ENCODE peak calls at places on chromosomes 5 and 9, in ten cellular contexts. I is thyroid gland, O is GM12891, S is A549, R is IMR-90, P is transverse colon, Z is heart left ventricle, X is HCT116, C is lower leg skin, D is tibial nerve. K is an unnamed sample.

GRCh38 chr5:143177263-143177994 is 226.1 kb downstream of the NR3C1 start:
- DNase-seq in I (peak), O (no peak), S (peak), R (peak), P (no peak), Z (peak), X (no peak), C (no peak), D (no peak), K (no peak)

GRCh38 chr5:36820900-36821299 is 55.7 kb upstream of the NIPBL start:
- DNase-seq in I (peak), O (no peak), S (no peak), R (no peak), P (no peak), Z (no peak), X (no peak), C (no peak), D (no peak), K (no peak)

GRCh38 chr5:72106922-72107873 is at the start of gene MAP1B:
- DNase-seq in I (peak), O (peak), S (peak), R (peak), P (no peak), Z (peak), X (no peak), C (peak), D (peak), K (peak)

GRCh38 chr5:54630738-54631369 is 113.3 kb downstream of the SNX18 start:
- DNase-seq in I (no peak), O (no peak), S (no peak), R (peak), P (no peak), Z (no peak), X (no peak), C (no peak), D (no peak), K (no peak)

GRCh38 chr5:142602720-142603245 is 83.1 kb downstream of the FGF1 start:
- DNase-seq in I (no peak), O (no peak), S (no peak), R (peak), P (no peak), Z (no peak), X (peak), C (no peak), D (no peak), K (no peak)

GRCh38 chr5:172941067-172941516 is 18.1 kb upstream of the RPL26L1 start:
- DNase-seq in I (no peak), O (no peak), S (no peak), R (no peak), P (no peak), Z (no peak), X (no peak), C (no peak), D (no peak), K (no peak)

GRCh38 chr9:131254107-131254491 is 22.2 kb downstream of the FAM78A start:
- DNase-seq in I (no peak), O (no peak), S (no peak), R (no peak), P (peak), Z (peak), X (no peak), C (no peak), D (no peak), K (no peak)

GRCh38 chr5:9947231-9947693 is 302.4 kb downstream of the ATPSCKMT start:
- DNase-seq in I (peak), O (no peak), S (no peak), R (no peak), P (no peak), Z (no peak), X (no peak), C (no peak), D (no peak), K (no peak)

GRCh38 chr5:175663191-175664184 is 5.6 kb downstream of the HRH2 start:
- DNase-seq in I (no peak), O (no peak), S (no peak), R (no peak), P (no peak), Z (peak), X (no peak), C (no peak), D (no peak), K (no peak)

GRCh38 chr9:109192732-109193361 is 25.8 kb upstream of the FRRS1L start:
- DNase-seq in I (peak), O (no peak), S (peak), R (peak), P (peak), Z (no peak), X (peak), C (peak), D (no peak), K (peak)

GRCh38 chr5:114191441-114191840 is 170.4 kb upstream of the KCNN2 start:
- DNase-seq in I (no peak), O (no peak), S (no peak), R (peak), P (no peak), Z (no peak), X (no peak), C (no peak), D (no peak), K (no peak)

GRCh38 chr5:114192108-114192507 is 169.8 kb upstream of the KCNN2 start:
- DNase-seq in I (no peak), O (no peak), S (no peak), R (peak), P (no peak), Z (no peak), X (no peak), C (no peak), D (no peak), K (no peak)
- TF ChIP-seq POLR2A in I (no peak), O (no peak), S (no peak), R (no peak), P (no peak), Z (no peak), X (no peak), C (no peak), D (no peak), K (no peak)

DNA sequence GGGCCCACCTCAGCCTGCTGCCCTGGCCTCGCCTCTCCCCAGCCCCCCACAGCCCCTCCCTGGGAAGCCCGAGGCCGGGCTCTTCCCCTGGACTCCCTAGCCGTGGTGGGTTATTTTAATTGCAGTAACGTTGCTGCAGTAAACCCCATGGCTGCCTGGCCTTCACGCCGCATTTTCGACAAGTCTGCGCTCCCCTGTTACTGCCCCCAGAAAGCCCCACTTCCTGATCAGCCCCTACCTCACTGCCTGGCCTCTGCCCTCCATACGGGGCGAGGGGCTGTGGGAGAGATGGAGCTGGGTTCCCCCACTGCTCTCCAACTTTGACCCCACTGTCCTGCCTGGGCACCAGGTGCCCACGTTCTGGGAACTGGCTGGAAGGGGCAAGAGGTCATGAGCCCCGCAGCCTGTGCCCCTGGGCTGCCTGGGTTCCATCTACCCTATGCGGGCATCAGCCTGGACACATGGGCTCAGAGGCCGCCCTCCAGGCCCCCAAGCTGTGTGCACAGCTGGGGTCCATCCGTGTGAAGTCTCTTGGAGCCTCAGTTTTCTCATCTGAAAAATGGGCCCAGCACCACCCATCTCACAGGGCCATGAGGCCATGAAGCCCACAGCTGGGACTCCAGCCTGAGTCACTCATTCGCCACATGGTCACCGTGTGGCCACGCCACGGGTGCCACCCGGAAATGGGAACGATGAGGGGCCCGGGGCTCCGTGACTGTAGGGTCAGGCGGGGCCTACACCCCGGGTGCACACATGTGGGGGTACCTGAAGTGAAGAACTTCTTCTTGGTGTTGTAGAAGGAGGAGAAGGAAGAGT is 11.5 kb downstream of the EGFL7 start:
- DNase-seq in I (no peak), O (no peak), S (no peak), R (no peak), P (no peak), Z (peak), X (no peak), C (no peak), D (no peak), K (no peak)
- TF ChIP-seq POLR2A in I (no peak), O (no peak), S (no peak), R (no peak), P (no peak), Z (no peak), X (no peak), C (no peak), D (no peak), K (no peak)

GRCh38 chr5:132777209-132778069 is at the start of gene SEPTIN8:
- DNase-seq in I (peak), O (peak), S (peak), R (no peak), P (peak), Z (peak), X (no peak), C (peak), D (peak), K (peak)
- TF ChIP-seq POLR2A in I (no peak), O (no peak), S (peak), R (no peak), P (no peak), Z (no peak), X (no peak), C (no peak), D (no peak), K (peak)

GRCh38 chr9:87732344-87732743 is 6.4 kb downstream of the CTSL start:
- DNase-seq in I (no peak), O (no peak), S (no peak), R (no peak), P (no peak), Z (no peak), X (no peak), C (no peak), D (no peak), K (no peak)
- TF ChIP-seq POLR2A in I (no peak), O (no peak), S (no peak), R (no peak), P (no peak), Z (no peak), X (no peak), C (no peak), D (no peak), K (no peak)

DNA sequence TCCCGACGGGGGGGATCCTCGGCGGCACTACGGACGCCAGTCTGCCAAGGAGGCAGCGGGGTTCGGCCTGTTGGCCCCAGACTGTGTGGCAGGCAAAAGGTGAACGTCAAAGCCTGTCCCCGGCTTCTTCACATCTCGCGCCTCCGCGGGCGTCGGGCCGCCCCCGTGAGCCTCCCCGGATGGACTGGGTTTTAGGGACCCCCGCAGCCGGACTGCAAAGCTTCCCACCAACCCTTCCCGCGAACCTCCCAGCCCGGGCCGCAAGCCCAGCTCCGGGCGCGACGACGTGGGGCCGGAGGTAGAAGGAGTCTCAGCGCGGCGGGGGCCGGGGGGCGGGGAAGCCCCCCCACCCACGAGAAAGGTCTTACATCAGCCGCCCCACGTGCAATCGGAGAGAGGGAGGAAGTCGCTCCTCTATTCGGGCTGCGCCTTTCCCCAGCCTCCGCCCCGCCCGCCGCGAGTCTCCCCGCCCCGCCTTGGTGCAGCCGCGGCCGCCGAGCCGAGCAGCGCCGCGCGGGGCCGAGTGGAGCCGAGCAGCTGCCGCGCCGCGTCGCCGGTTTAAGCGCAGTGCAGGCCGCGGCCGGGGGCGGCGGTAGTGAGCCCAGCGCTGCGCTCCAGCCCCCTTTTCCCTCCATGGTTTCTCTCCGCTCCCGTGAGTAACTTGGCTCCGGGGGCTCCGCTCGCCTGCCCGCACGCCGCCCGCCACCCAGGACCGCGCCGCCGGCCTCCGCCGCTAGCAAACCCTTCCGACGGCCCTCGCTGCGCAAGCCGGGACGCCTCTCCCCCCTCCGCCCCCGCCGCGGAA is at the start of gene ANP32B:
- DNase-seq in I (peak), O (peak), S (peak), R (peak), P (peak), Z (peak), X (peak), C (peak), D (peak), K (peak)
- TF ChIP-seq POLR2A in I (no peak), O (no peak), S (peak), R (peak), P (peak), Z (no peak), X (no peak), C (no peak), D (no peak), K (peak)

GRCh38 chr9:35079426-35080341 is at the start of gene FANCG:
- DNase-seq in I (peak), O (peak), S (peak), R (peak), P (peak), Z (peak), X (peak), C (peak), D (peak), K (peak)

GRCh38 chr9:35079041-35079425 is 709 bp downstream of the FANCG start:
- DNase-seq in I (no peak), O (no peak), S (no peak), R (no peak), P (no peak), Z (no peak), X (no peak), C (no peak), D (no peak), K (no peak)

GRCh38 chr9:35075358-35075757 is 2.9 kb upstream of the VCP start:
- DNase-seq in I (no peak), O (no peak), S (no peak), R (no peak), P (no peak), Z (no peak), X (no peak), C (peak), D (no peak), K (no peak)

GRCh38 chr9:35076848-35077247 is 2.9 kb downstream of the FANCG start:
- DNase-seq in I (no peak), O (no peak), S (no peak), R (no peak), P (no peak), Z (no peak), X (no peak), C (peak), D (no peak), K (no peak)

DNA sequence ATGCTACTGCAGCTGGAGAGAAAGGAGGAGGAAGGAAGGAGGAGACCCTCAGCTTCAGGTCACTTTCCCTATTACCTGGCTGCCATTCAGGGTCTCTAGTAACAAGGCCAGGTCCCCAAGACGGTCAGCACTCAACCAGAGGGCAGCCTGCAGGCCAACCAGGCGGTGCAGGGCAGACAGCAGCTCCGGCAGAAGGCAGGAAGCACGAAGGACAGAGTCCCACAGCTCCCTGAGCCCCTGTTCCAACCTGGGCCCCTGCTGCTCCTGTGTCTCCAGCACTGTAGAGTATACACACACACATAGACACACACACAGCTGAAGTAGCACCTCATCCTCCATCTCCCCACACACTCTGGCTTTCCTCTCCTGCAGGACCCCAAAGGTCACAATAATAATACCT is 1.7 kb downstream of the FANCG start:
- DNase-seq in I (no peak), O (no peak), S (no peak), R (no peak), P (no peak), Z (no peak), X (no peak), C (peak), D (no peak), K (no peak)
- TF ChIP-seq POLR2A in I (no peak), O (no peak), S (no peak), R (no peak), P (no peak), Z (no peak), X (no peak), C (no peak), D (no peak), K (no peak)

GRCh38 chr9:114155967-114156294 is 594 bp downstream of the COL27A1 start:
- DNase-seq in I (no peak), O (no peak), S (no peak), R (no peak), P (no peak), Z (no peak), X (no peak), C (no peak), D (no peak), K (no peak)

GRCh38 chr9:114155263-114155966 is at the start of gene COL27A1:
- DNase-seq in I (peak), O (peak), S (peak), R (peak), P (peak), Z (peak), X (peak), C (peak), D (peak), K (peak)

GRCh38 chr9:114156311-114156657 is 947 bp downstream of the COL27A1 start:
- DNase-seq in I (peak), O (no peak), S (no peak), R (no peak), P (no peak), Z (no peak), X (no peak), C (no peak), D (no peak), K (peak)

GRCh38 chr9:114157516-114158176 is 2.3 kb downstream of the COL27A1 start:
- DNase-seq in I (no peak), O (no peak), S (no peak), R (peak), P (no peak), Z (no peak), X (no peak), C (no peak), D (no peak), K (no peak)

DNA sequence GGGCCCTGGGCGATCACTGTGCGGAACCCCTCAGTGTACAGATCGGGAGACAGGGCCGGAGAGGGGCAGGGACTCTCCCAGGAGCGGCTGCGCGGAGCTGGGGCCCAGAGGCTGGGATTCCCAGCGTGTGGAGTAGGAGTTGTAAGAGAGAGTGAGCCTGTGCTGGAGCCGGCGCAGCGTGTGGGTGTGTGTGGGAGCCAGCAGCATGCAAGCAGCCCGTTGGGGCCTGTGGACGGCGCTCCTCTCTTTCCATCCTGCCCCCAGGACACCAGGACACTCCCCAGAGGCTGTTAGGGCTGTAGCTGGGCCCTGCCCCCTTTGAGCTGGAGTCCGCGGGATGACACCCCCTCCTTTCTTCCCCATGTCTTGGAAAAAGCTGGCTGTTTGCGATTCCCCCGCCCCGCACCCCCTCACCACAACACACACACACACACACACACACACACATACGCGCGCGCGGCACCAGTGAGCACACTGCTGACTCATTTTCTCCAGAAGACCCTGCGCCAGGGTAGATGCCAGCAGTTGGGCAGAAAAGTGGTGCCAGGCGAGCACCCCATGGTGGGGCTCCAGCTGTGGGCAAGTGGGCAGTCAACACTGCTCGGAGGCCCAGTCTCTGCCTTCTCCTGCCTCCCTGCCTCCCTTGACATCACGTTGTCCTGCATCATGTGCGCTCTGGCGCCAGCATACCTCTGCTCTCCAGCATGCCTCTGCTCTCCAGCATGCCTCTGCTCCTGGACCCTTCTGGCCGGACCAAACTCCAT is 1.5 kb downstream of the COL27A1 start:
- DNase-seq in I (peak), O (no peak), S (peak), R (peak), P (peak), Z (peak), X (no peak), C (peak), D (peak), K (peak)
- TF ChIP-seq POLR2A in I (no peak), O (no peak), S (no peak), R (peak), P (no peak), Z (no peak), X (no peak), C (no peak), D (no peak), K (no peak)

GRCh38 chr5:178854284-178854683 is 5.5 kb upstream of the ZNF354B start:
- DNase-seq in I (no peak), O (no peak), S (no peak), R (no peak), P (no peak), Z (no peak), X (no peak), C (no peak), D (no peak), K (no peak)

GRCh38 chr5:178861627-178862026 is 1.9 kb downstream of the ZNF354B start:
- DNase-seq in I (no peak), O (no peak), S (no peak), R (no peak), P (no peak), Z (no peak), X (no peak), C (no peak), D (no peak), K (no peak)

DNA sequence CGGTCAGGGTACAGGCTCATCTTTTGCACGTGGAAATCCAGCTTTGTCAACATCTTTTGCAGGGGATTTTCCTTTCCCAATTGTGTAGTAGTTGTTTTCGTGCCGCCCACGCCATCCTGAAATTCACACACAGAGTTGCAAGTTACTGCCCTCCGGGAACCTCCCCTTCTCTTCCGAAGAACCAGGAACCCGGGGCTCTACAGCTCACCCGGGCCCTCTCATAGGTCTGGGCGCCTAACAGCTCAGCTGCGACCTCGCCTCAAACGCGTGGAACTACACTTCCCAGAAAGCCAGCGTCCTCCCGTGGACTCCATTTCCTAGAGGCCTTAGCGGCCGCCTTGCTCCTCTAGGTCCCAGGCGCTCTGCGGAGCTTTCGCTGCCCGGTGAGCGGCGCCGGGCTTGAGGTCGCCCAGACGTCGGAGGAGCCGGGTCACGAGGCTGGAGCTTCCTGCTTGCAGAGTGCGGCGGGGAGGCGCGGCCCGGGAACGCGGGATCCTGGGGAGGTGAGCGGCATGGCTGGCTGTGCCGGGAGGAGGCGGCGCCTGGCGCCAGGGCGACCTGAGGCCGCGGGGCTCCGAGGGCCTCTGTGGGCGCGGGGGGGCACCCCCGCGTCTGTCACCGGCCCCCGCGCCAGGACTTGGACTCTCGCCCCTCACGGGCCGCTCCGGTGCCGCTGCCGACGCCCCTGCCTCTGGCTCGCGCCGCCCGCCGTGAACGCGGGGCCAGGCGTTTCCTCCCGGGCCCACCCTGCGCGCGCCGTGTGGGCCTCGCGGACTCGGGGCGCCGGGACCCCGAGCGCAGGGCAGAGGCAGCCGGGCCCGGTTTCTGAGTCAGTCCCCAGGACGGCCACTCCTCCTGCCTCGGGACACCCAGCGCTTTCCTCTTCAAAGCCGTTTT is at the start of gene ZNF354B:
- DNase-seq in I (peak), O (peak), S (peak), R (peak), P (peak), Z (peak), X (peak), C (peak), D (peak), K (peak)
- TF ChIP-seq POLR2A in I (no peak), O (no peak), S (peak), R (peak), P (peak), Z (peak), X (no peak), C (no peak), D (no peak), K (peak)